ENCODE peak calls at places on chromosomes 4 and X, in nine cellular contexts. L is NCI-H1417 treated with DMSO at 0.1 percent for 48 hours, Z is endothelial cell, Q is fibroblast of the conjunctiva, Y is activated T-cell treated with anti-CD3 and anti-CD28 coated beads for 4 hours, R is WTC11, G is EL, S is Kasumi-1, X is C1 segment of cervical spinal cord. B is an unnamed sample.

GRCh38 chrX:107728342-107729099 is 47.1 kb downstream of the TSC22D3 start:
- DNase-seq in Z (no peak), G (no peak), S (no peak), R (no peak), Q (no peak), L (peak), X (no peak), Y (no peak), B (no peak)

GRCh38 chrX:45479835-45480422 is 279.3 kb upstream of the DIPK2B start:
- DNase-seq in X (no peak), L (no peak), Q (peak), Z (no peak), G (peak), S (no peak), R (no peak), Y (no peak), B (no peak)

GRCh38 chr4:182884046-182884445 is 33.1 kb downstream of the DCTD start:
- DNase-seq in X (no peak), Z (no peak), R (no peak), Y (no peak), S (no peak), Q (peak), L (no peak), G (no peak), B (no peak)

GRCh38 chr4:110231869-110232268 is 33.5 kb upstream of the ELOVL6 start:
- DNase-seq in L (no peak), R (no peak), Y (no peak), G (no peak), S (peak), Z (no peak), X (no peak), Q (no peak), B (no peak)

GRCh38 chrX:136121788-136122187 is 25.5 kb upstream of the FHL1 start:
- DNase-seq in Q (peak), Y (no peak), G (no peak), X (no peak), R (no peak), Z (no peak), L (no peak), S (no peak), B (no peak)

GRCh38 chr4:151199496-151200190 is 77.3 kb upstream of the PRSS48 start:
- DNase-seq in S (no peak), G (no peak), Q (no peak), Z (no peak), Y (no peak), L (no peak), X (peak), R (no peak), B (no peak)

GRCh38 chr4:141912831-141913230 is 276.4 kb downstream of the IL15 start:
- DNase-seq in Q (no peak), L (peak), X (no peak), Y (no peak), S (no peak), R (no peak), Z (peak), G (no peak), B (no peak)

GRCh38 chrX:133749951-133750350 is 235.4 kb downstream of the GPC3 start:
- DNase-seq in Q (no peak), G (no peak), L (no peak), X (no peak), R (no peak), S (no peak), Y (no peak), Z (no peak), B (no peak)

GRCh38 chr4:39621582-39621981 is 17.1 kb downstream of the SMIM14 start:
- DNase-seq in S (no peak), L (no peak), Z (no peak), R (no peak), G (peak), X (no peak), Q (peak), Y (no peak), B (no peak)

GRCh38 chr4:101615652-101616051 is 174.9 kb upstream of the BANK1 start:
- DNase-seq in R (no peak), L (no peak), Q (no peak), X (no peak), Y (no peak), G (no peak), Z (no peak), S (no peak), B (no peak)

GRCh38 chrX:40146471-40147398 is 49.0 kb upstream of the BCOR start:
- DNase-seq in Q (no peak), G (peak), L (no peak), S (no peak), Z (peak), X (no peak), R (peak), Y (no peak), B (no peak)

GRCh38 chrX:136209016-136209738 is 42.0 kb downstream of the MAP7D3 start:
- DNase-seq in R (peak), S (peak), Z (peak), Y (no peak), X (no peak), L (no peak), Q (no peak), G (peak), B (peak)

GRCh38 chr4:24594887-24595286 is 10.5 kb upstream of the DHX15 start:
- DNase-seq in G (peak), L (no peak), Z (no peak), R (no peak), Y (no peak), S (no peak), X (no peak), Q (peak), B (no peak)

GRCh38 chrX:134173541-134174272 is 63.3 kb upstream of the CCDC160 start:
- DNase-seq in G (no peak), L (no peak), X (no peak), R (peak), Q (no peak), Y (no peak), Z (peak), S (no peak), B (no peak)

GRCh38 chr4:111501946-111502345 is 643.3 kb upstream of the FAM241A start:
- DNase-seq in X (no peak), Q (no peak), Y (no peak), S (no peak), L (no peak), R (no peak), G (no peak), Z (no peak), B (no peak)

GRCh38 chrX:17635231-17635630 is 102.1 kb upstream of the SCML1 start:
- DNase-seq in X (no peak), Z (no peak), Y (no peak), G (no peak), S (no peak), L (no peak), R (peak), Q (peak), B (no peak)

GRCh38 chr4:171956678-171957077 is 143.5 kb downstream of the GALNTL6 start:
- DNase-seq in Z (no peak), Q (no peak), L (no peak), X (no peak), Y (no peak), R (no peak), S (no peak), G (no peak), B (no peak)

B was measured in natural killer cell.